ENCODE peak calls at places on chromosomes 12 and 14, in five cellular contexts. One of them, this sample, is unnamed.

GRCh38 chr14:89137514-89138163 is 279.4 kb downstream of the FOXN3 start:
- DNase-seq in HCEC 1CT: peak
- DNase-seq in T1000: peak
- DNase-seq in Calu3: peak
- DNase-seq in NCI-H2107: no peak
- DNase-seq in this sample: peak

GRCh38 chr14:32494566-32495434 is 165.7 kb downstream of the AKAP6 start:
- DNase-seq in HCEC 1CT: no peak
- DNase-seq in T1000: no peak
- DNase-seq in Calu3: no peak
- DNase-seq in NCI-H2107: no peak
- DNase-seq in this sample: no peak

GRCh38 chr14:90624228-90624627 is 192.0 kb downstream of the TTC7B start:
- DNase-seq in HCEC 1CT: peak
- DNase-seq in T1000: peak
- DNase-seq in Calu3: peak
- DNase-seq in NCI-H2107: no peak
- DNase-seq in this sample: peak

GRCh38 chr14:76715102-76715926 is 46.0 kb upstream of the VASH1 start:
- DNase-seq in HCEC 1CT: no peak
- DNase-seq in T1000: no peak
- DNase-seq in Calu3: no peak
- DNase-seq in NCI-H2107: no peak
- DNase-seq in this sample: peak

GRCh38 chr12:79691299-79692248 is 810 bp upstream of the PAWR start:
- DNase-seq in HCEC 1CT: peak
- DNase-seq in T1000: no peak
- DNase-seq in Calu3: no peak
- DNase-seq in NCI-H2107: no peak
- DNase-seq in this sample: peak

GRCh38 chr14:37711499-37712475 is 116.4 kb downstream of the TTC6 start:
- DNase-seq in HCEC 1CT: no peak
- DNase-seq in T1000: no peak
- DNase-seq in Calu3: no peak
- DNase-seq in NCI-H2107: no peak
- DNase-seq in this sample: no peak

GRCh38 chr14:49583629-49584028 is 2.6 kb downstream of the RPS29 start:
- DNase-seq in HCEC 1CT: no peak
- DNase-seq in T1000: no peak
- DNase-seq in Calu3: no peak
- DNase-seq in NCI-H2107: no peak
- DNase-seq in this sample: no peak

GRCh38 chr14:33589334-33589733 is 361.5 kb downstream of the EGLN3 start:
- DNase-seq in HCEC 1CT: no peak
- DNase-seq in T1000: peak
- DNase-seq in Calu3: no peak
- DNase-seq in NCI-H2107: no peak
- DNase-seq in this sample: peak

GRCh38 chr12:14664434-14665023 is 31.9 kb downstream of the GUCY2C start:
- DNase-seq in HCEC 1CT: peak
- DNase-seq in T1000: no peak
- DNase-seq in Calu3: peak
- DNase-seq in NCI-H2107: peak
- DNase-seq in this sample: peak

GRCh38 chr12:56338643-56339422 is at the start of gene IL23A:
- DNase-seq in HCEC 1CT: no peak
- DNase-seq in T1000: no peak
- DNase-seq in Calu3: peak
- DNase-seq in NCI-H2107: peak
- DNase-seq in this sample: peak

GRCh38 chr12:46518729-46519128 is 146.2 kb upstream of the SLC38A2 start:
- DNase-seq in HCEC 1CT: no peak
- DNase-seq in T1000: no peak
- DNase-seq in Calu3: no peak
- DNase-seq in NCI-H2107: no peak
- DNase-seq in this sample: peak

GRCh38 chr14:100586520-100587247 is 533 bp downstream of the BEGAIN start:
- DNase-seq in HCEC 1CT: no peak
- DNase-seq in T1000: peak
- DNase-seq in Calu3: peak
- DNase-seq in NCI-H2107: no peak
- DNase-seq in this sample: no peak

GRCh38 chr12:125187780-125188741 is 122.8 kb downstream of the AACS start:
- DNase-seq in HCEC 1CT: no peak
- DNase-seq in T1000: no peak
- DNase-seq in Calu3: no peak
- DNase-seq in NCI-H2107: no peak
- DNase-seq in this sample: no peak

GRCh38 chr14:104746951-104747481 is 5.9 kb upstream of the SIVA1 start:
- DNase-seq in HCEC 1CT: no peak
- DNase-seq in T1000: no peak
- DNase-seq in Calu3: no peak
- DNase-seq in NCI-H2107: no peak
- DNase-seq in this sample: peak

GRCh38 chr14:61222388-61222787 is 58.8 kb downstream of the TMEM30B start:
- DNase-seq in HCEC 1CT: no peak
- DNase-seq in T1000: no peak
- DNase-seq in Calu3: no peak
- DNase-seq in NCI-H2107: no peak
- DNase-seq in this sample: no peak

GRCh38 chr12:12439636-12440035 is 82.8 kb downstream of the BORCS5 start:
- DNase-seq in HCEC 1CT: peak
- DNase-seq in T1000: no peak
- DNase-seq in Calu3: peak
- DNase-seq in NCI-H2107: no peak
- DNase-seq in this sample: no peak

GRCh38 chr12:8065991-8066594 is at the start of gene C3AR1:
- DNase-seq in HCEC 1CT: peak
- DNase-seq in T1000: no peak
- DNase-seq in Calu3: no peak
- DNase-seq in NCI-H2107: no peak
- DNase-seq in this sample: peak

GRCh38 chr12:109715310-109716091 is 1.9 kb downstream of the FAM222A start:
- DNase-seq in HCEC 1CT: no peak
- DNase-seq in T1000: no peak
- DNase-seq in Calu3: peak
- DNase-seq in NCI-H2107: peak
- DNase-seq in this sample: no peak

GRCh38 chr14:54221971-54222370 is 174.8 kb upstream of the CDKN3 start:
- DNase-seq in HCEC 1CT: no peak
- DNase-seq in T1000: no peak
- DNase-seq in Calu3: no peak
- DNase-seq in NCI-H2107: no peak
- DNase-seq in this sample: no peak

GRCh38 chr12:99810718-99811593 is 163.4 kb downstream of the GARIN6 start:
- DNase-seq in HCEC 1CT: peak
- DNase-seq in T1000: peak
- DNase-seq in Calu3: peak
- DNase-seq in NCI-H2107: no peak
- DNase-seq in this sample: no peak

GRCh38 chr14:66495214-66496098 is 9.3 kb downstream of the CCDC196 start:
- DNase-seq in HCEC 1CT: peak
- DNase-seq in T1000: no peak
- DNase-seq in Calu3: peak
- DNase-seq in NCI-H2107: peak
- DNase-seq in this sample: peak

GRCh38 chr12:74365178-74365964 is 172.3 kb upstream of the ATXN7L3B start:
- DNase-seq in HCEC 1CT: peak
- DNase-seq in T1000: no peak
- DNase-seq in Calu3: peak
- DNase-seq in NCI-H2107: no peak
- DNase-seq in this sample: peak

GRCh38 chr12:1912580-1913376 is 5.7 kb downstream of the CACNA2D4 start:
- DNase-seq in HCEC 1CT: peak
- DNase-seq in T1000: peak
- DNase-seq in Calu3: no peak
- DNase-seq in NCI-H2107: no peak
- DNase-seq in this sample: peak

GRCh38 chr14:26598081-26598671 is 343 bp upstream of the NOVA1 start:
- DNase-seq in HCEC 1CT: peak
- DNase-seq in T1000: peak
- DNase-seq in Calu3: no peak
- DNase-seq in NCI-H2107: peak
- DNase-seq in this sample: peak

GRCh38 chr14:95609398-95609990 is 74.6 kb downstream of the GLRX5 start:
- DNase-seq in HCEC 1CT: peak
- DNase-seq in T1000: no peak
- DNase-seq in Calu3: peak
- DNase-seq in NCI-H2107: peak
- DNase-seq in this sample: peak

GRCh38 chr12:20830456-20830855 is 20.0 kb downstream of the SLCO1B3 start:
- DNase-seq in HCEC 1CT: no peak
- DNase-seq in T1000: no peak
- DNase-seq in Calu3: no peak
- DNase-seq in NCI-H2107: no peak
- DNase-seq in this sample: no peak

GRCh38 chr12:94875525-94875924 is 128.0 kb downstream of the NDUFA12 start:
- DNase-seq in HCEC 1CT: peak
- DNase-seq in T1000: no peak
- DNase-seq in Calu3: peak
- DNase-seq in NCI-H2107: no peak
- DNase-seq in this sample: no peak

GRCh38 chr14:99271288-99271941 is 582 bp downstream of the BCL11B start:
- DNase-seq in HCEC 1CT: no peak
- DNase-seq in T1000: no peak
- DNase-seq in Calu3: no peak
- DNase-seq in NCI-H2107: no peak
- DNase-seq in this sample: no peak

GRCh38 chr12:95548539-95549391 is 2.5 kb downstream of the USP44 start:
- DNase-seq in HCEC 1CT: peak
- DNase-seq in T1000: peak
- DNase-seq in Calu3: peak
- DNase-seq in NCI-H2107: peak
- DNase-seq in this sample: peak

GRCh38 chr12:57549909-57550627 is at the start of gene KIF5A:
- DNase-seq in HCEC 1CT: no peak
- DNase-seq in T1000: no peak
- DNase-seq in Calu3: no peak
- DNase-seq in NCI-H2107: no peak
- DNase-seq in this sample: peak

GRCh38 chr12:119730381-119730780 is 62.4 kb downstream of the PRKAB1 start:
- DNase-seq in HCEC 1CT: no peak
- DNase-seq in T1000: no peak
- DNase-seq in Calu3: no peak
- DNase-seq in NCI-H2107: no peak
- DNase-seq in this sample: no peak

GRCh38 chr12:64147011-64147671 is 75.0 kb downstream of the KICS2 start:
- DNase-seq in HCEC 1CT: no peak
- DNase-seq in T1000: no peak
- DNase-seq in Calu3: no peak
- DNase-seq in NCI-H2107: no peak
- DNase-seq in this sample: no peak

GRCh38 chr14:42000450-42000849 is 393.8 kb downstream of the LRFN5 start:
- DNase-seq in HCEC 1CT: no peak
- DNase-seq in T1000: no peak
- DNase-seq in Calu3: no peak
- DNase-seq in NCI-H2107: no peak
- DNase-seq in this sample: no peak

GRCh38 chr14:106681161-106681955 is 1155.0 kb downstream of the TMEM121 start:
- DNase-seq in HCEC 1CT: no peak
- DNase-seq in T1000: no peak
- DNase-seq in Calu3: no peak
- DNase-seq in NCI-H2107: no peak
- DNase-seq in this sample: no peak

GRCh38 chr12:71061451-71061850 is 96.3 kb downstream of the TSPAN8 start:
- DNase-seq in HCEC 1CT: no peak
- DNase-seq in T1000: no peak
- DNase-seq in Calu3: peak
- DNase-seq in NCI-H2107: no peak
- DNase-seq in this sample: no peak

GRCh38 chr14:30559638-30560071 is 697 bp downstream of the G2E3 start:
- DNase-seq in HCEC 1CT: peak
- DNase-seq in T1000: no peak
- DNase-seq in Calu3: no peak
- DNase-seq in NCI-H2107: peak
- DNase-seq in this sample: no peak

GRCh38 chr12:30019386-30020140 is 235.8 kb upstream of the TMTC1 start:
- DNase-seq in HCEC 1CT: no peak
- DNase-seq in T1000: no peak
- DNase-seq in Calu3: no peak
- DNase-seq in NCI-H2107: no peak
- DNase-seq in this sample: no peak

GRCh38 chr12:252634-253033 is 10.0 kb downstream of the SLC6A13 start:
- DNase-seq in HCEC 1CT: no peak
- DNase-seq in T1000: no peak
- DNase-seq in Calu3: peak
- DNase-seq in NCI-H2107: no peak
- DNase-seq in this sample: no peak

GRCh38 chr14:100547633-100548294 is 39.5 kb downstream of the BEGAIN start:
- DNase-seq in HCEC 1CT: no peak
- DNase-seq in T1000: peak
- DNase-seq in Calu3: peak
- DNase-seq in NCI-H2107: no peak
- DNase-seq in this sample: peak